ENCODE peak calls at places on chromosomes 5 and 9, in eight cellular contexts. K is breast epithelium, G is HepG2, M is stomach, W is spleen, A is prostate gland, D is suprapubic skin, R is GM12892. Q is an unnamed sample.

GRCh38 chr5:65395526-65396155 is 86.1 kb downstream of the ADAMTS6 start:
- DNase-seq in K (no peak), G (no peak), M (no peak), W (no peak), A (no peak), D (no peak), R (no peak), Q (no peak)

GRCh38 chr5:59342181-59342580 is 551.3 kb downstream of the PDE4D start:
- DNase-seq in K (no peak), G (no peak), M (no peak), W (no peak), A (no peak), D (no peak), R (no peak), Q (no peak)

GRCh38 chr9:13352451-13352979 is 73.0 kb upstream of the MPDZ start:
- DNase-seq in K (no peak), G (no peak), M (no peak), W (no peak), A (no peak), D (no peak), R (no peak), Q (no peak)

GRCh38 chr9:104907278-104907951 is 20.5 kb downstream of the ABCA1 start:
- DNase-seq in K (no peak), G (no peak), M (no peak), W (no peak), A (no peak), D (no peak), R (no peak), Q (no peak)

GRCh38 chr5:2488593-2488992 is 262.9 kb downstream of the IRX2 start:
- DNase-seq in K (no peak), G (no peak), M (no peak), W (no peak), A (no peak), D (no peak), R (no peak), Q (no peak)

GRCh38 chr9:18585996-18586395 is 112.0 kb downstream of the ADAMTSL1 start:
- DNase-seq in K (no peak), G (no peak), M (no peak), W (no peak), A (no peak), D (no peak), R (no peak), Q (no peak)

GRCh38 chr9:757246-757881 is 84.1 kb upstream of the DMRT1 start:
- DNase-seq in K (no peak), G (peak; percentile 69), M (no peak), W (no peak), A (peak; percentile 29), D (no peak), R (no peak), Q (peak; percentile 23)

GRCh38 chr9:98842510-98842909 is 35.0 kb downstream of the GALNT12 start:
- DNase-seq in K (no peak), G (no peak), M (no peak), W (no peak), A (no peak), D (no peak), R (no peak), Q (no peak)

GRCh38 chr5:45695011-45695667 is 1.0 kb downstream of the HCN1 start:
- DNase-seq in K (no peak), G (no peak), M (no peak), W (no peak), A (no peak), D (no peak), R (no peak), Q (no peak)

GRCh38 chr5:127386557-127386956 is 96.0 kb downstream of the MEGF10 start:
- DNase-seq in K (no peak), G (peak; percentile 3), M (no peak), W (no peak), A (no peak), D (no peak), R (no peak), Q (no peak)

GRCh38 chr9:4082948-4083347 is 216.9 kb downstream of the GLIS3 start:
- DNase-seq in K (no peak), G (no peak), M (no peak), W (no peak), A (no peak), D (no peak), R (no peak), Q (no peak)

GRCh38 chr5:77133061-77133758 is 46.1 kb upstream of the ZBED3 start:
- DNase-seq in K (peak; percentile 56), G (peak; percentile 45), M (peak; percentile 32), W (no peak), A (peak; percentile 75), D (peak; percentile 89), R (no peak), Q (peak; percentile 28)

GRCh38 chr5:178234753-178235599 is 2.4 kb upstream of the PHYKPL start:
- DNase-seq in K (no peak), G (peak; percentile 43), M (peak; percentile 73), W (peak; percentile 91), A (peak; percentile 57), D (peak; percentile 87), R (peak; percentile 61), Q (peak; percentile 84)

DNA sequence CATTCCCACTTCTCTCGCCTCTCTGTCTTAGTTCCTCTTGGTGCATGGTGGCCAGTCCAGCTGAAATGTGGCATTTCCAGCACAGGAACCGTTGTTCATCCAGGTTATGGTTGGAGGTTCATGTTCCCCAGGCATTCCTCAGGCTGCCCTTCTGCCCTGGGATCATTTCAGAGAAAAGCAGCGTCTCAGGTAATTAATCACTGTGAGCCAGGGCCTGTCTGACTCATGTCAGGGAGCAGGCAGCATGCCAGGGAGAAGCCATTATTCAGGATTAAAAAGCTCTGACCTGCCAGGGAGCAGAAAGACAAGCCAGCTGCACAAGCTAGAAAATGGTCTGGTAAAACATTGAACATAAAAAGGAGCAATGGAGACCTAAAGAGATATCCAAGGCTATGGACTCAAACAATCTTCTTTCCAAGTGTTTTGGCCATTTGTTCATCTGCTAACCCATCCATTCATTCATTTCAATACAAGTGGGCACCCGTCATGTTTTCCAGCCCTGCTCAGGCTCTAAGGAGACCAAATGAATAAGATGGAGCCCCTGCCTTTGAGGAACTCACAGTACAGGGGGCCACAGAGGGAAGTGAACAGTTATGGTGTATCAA is 241.4 kb downstream of the DRD1 start:
- DNase-seq in K (no peak), G (no peak), M (no peak), W (no peak), A (no peak), D (no peak), R (no peak), Q (no peak)
- TF ChIP-seq POLR2AphosphoS5 in K (no peak), G (no peak), M (no peak), W (no peak), A (no peak), D (no peak), R (no peak), Q (no peak)

GRCh38 chr5:36240779-36241635 is 718 bp downstream of the NADK2 start:
- DNase-seq in K (peak; percentile 54), G (peak; percentile 40), M (peak; percentile 64), W (peak; percentile 90), A (peak; percentile 49), D (peak; percentile 80), R (peak; percentile 26), Q (peak; percentile 68)
- TF ChIP-seq POLR2AphosphoS5 in K (peak; percentile 16), G (peak; percentile 26), M (no peak), W (peak; percentile 61), A (no peak), D (no peak), R (no peak), Q (peak; percentile 23)

GRCh38 chr5:465591-466403 is 22.8 kb downstream of the EXOC3 start:
- DNase-seq in K (peak; percentile 44), G (no peak), M (no peak), W (peak; percentile 74), A (no peak), D (peak; percentile 51), R (no peak), Q (peak; percentile 5)
- TF ChIP-seq POLR2AphosphoS5 in K (no peak), G (no peak), M (no peak), W (no peak), A (no peak), D (no peak), R (no peak), Q (no peak)

GRCh38 chr5:175842947-175843793 is 28.2 kb upstream of the CPLX2 start:
- DNase-seq in K (no peak), G (peak; percentile 78), M (no peak), W (no peak), A (no peak), D (no peak), R (no peak), Q (no peak)
- TF ChIP-seq POLR2AphosphoS5 in K (no peak), G (no peak), M (no peak), W (no peak), A (no peak), D (no peak), R (no peak), Q (no peak)

GRCh38 chr9:107548298-107549142 is 59.0 kb upstream of the KLF4 start:
- DNase-seq in K (no peak), G (peak; percentile 29), M (no peak), W (no peak), A (no peak), D (peak; percentile 80), R (no peak), Q (no peak)
- TF ChIP-seq POLR2AphosphoS5 in K (no peak), G (no peak), M (peak; percentile 26), W (no peak), A (no peak), D (peak; percentile 47), R (no peak), Q (peak; percentile 60)

DNA sequence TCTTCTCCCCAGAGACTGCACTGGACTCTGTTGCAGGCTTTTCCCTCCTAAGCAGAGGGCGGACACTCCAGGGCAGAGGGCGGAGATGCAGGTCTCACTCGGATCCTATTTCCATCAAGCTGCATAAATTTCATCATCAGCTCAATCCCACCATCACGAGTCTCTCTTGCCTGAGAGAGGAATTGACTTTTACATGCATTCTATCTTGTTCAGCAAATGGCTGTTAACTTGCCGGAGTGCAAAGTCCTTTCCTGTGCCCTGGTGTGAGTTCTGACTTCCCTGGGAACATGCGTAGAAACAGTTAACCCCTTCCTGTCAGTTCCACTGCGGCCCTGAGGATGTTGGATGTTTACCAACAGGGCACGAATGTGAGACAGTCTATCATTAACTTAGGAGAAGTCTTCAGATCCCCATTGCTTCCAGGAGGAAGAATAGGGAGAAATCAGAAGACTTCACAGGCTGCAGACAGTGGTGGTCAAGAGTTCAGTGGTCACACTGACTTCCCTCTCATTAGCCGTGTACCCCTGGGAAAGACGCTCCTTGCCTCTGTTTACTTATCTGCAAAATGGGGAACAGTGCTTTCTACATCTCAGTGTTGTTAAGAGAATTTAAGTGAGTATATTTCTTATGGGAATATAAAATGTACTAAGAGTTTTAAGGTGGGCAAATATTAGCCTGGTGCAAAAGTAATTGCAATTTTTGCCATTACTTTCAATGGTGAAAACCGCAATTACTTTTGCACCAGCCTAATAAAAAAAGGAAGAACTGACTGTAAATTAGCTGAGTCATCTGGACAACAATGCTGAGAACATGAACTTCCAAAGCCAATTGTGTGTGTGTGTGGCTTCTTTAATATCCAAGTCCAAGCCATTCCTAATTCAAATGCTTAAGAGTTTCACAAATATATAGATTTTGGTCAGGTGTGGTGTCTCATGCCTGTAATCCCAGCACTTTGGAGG is 248.0 kb downstream of the DRD1 start:
- DNase-seq in K (no peak), G (peak; percentile 78), M (no peak), W (no peak), A (no peak), D (no peak), R (no peak), Q (no peak)
- TF ChIP-seq POLR2AphosphoS5 in K (no peak), G (no peak), M (no peak), W (no peak), A (no peak), D (no peak), R (no peak), Q (no peak)

DNA sequence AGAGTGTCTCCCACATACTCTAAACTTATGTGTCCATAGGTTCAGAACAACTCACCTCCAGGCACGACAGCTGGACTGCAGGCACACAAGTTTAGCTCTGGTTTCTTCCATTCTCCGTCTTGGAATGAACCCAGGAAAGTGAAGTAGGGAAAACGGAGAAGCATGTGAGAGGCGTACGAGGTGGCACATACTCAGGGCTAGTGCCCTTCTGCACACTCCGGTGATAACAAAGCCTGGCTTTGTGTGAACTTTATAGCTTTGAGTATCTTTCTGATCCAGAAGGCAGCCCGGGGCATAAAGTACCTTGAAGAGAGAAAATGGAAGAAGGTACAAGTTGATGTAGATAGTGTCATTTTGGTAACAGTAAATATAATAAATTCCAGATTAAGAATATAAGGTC is 11.1 kb upstream of the HTR4 start:
- DNase-seq in K (no peak), G (no peak), M (no peak), W (no peak), A (no peak), D (no peak), R (no peak), Q (peak; percentile 27)
- TF ChIP-seq POLR2AphosphoS5 in K (no peak), G (no peak), M (no peak), W (no peak), A (no peak), D (no peak), R (no peak), Q (peak; percentile 29)

Q was measured in transverse colon.